ENCODE peak calls at places on chromosomes 3 and 15, in ten cellular contexts. One of them, this sample, is unnamed.

GRCh38 chr3:126245811-126246727 is 65.7 kb upstream of the ALDH1L1 start:
- ATAC-seq in K562: peak
- ATAC-seq in central memory CD8-positive, alpha-beta T cell: no peak
- ATAC-seq in activated CD8-positive, alpha-beta memory T cell treated with anti-CD3 and anti-CD28 coated beads, Interleukin-2, amount 10 ng/mL, durations not matched to agents 7 days and 5 days: no peak
- ATAC-seq in T-helper 17 cell: no peak
- ATAC-seq in SK-N-SH treated with all-trans-retinoic acid at 6 μM for 48 hours: peak
- ATAC-seq in RWPE2: no peak
- ATAC-seq in activated naive CD8-positive, alpha-beta T cell treated with anti-CD3 and anti-CD28 coated beads, Interleukin-2, amount 10 ng/mL, durations not matched to agents 7 days and 5 days: no peak
- ATAC-seq in Panc1: no peak
- ATAC-seq in foreskin keratinocyte: no peak
- ATAC-seq in this sample: no peak

GRCh38 chr15:98951493-98952320 is 55.9 kb downstream of the PGPEP1L start:
- ATAC-seq in K562: no peak
- ATAC-seq in central memory CD8-positive, alpha-beta T cell: no peak
- ATAC-seq in activated CD8-positive, alpha-beta memory T cell treated with anti-CD3 and anti-CD28 coated beads, Interleukin-2, amount 10 ng/mL, durations not matched to agents 7 days and 5 days: no peak
- ATAC-seq in T-helper 17 cell: no peak
- ATAC-seq in SK-N-SH treated with all-trans-retinoic acid at 6 μM for 48 hours: no peak
- ATAC-seq in RWPE2: no peak
- ATAC-seq in activated naive CD8-positive, alpha-beta T cell treated with anti-CD3 and anti-CD28 coated beads, Interleukin-2, amount 10 ng/mL, durations not matched to agents 7 days and 5 days: no peak
- ATAC-seq in Panc1: no peak
- ATAC-seq in foreskin keratinocyte: no peak
- ATAC-seq in this sample: no peak

GRCh38 chr15:63462053-63462452 is 42.3 kb upstream of the USP3 start:
- ATAC-seq in K562: no peak
- ATAC-seq in central memory CD8-positive, alpha-beta T cell: no peak
- ATAC-seq in activated CD8-positive, alpha-beta memory T cell treated with anti-CD3 and anti-CD28 coated beads, Interleukin-2, amount 10 ng/mL, durations not matched to agents 7 days and 5 days: no peak
- ATAC-seq in T-helper 17 cell: no peak
- ATAC-seq in SK-N-SH treated with all-trans-retinoic acid at 6 μM for 48 hours: peak
- ATAC-seq in RWPE2: no peak
- ATAC-seq in activated naive CD8-positive, alpha-beta T cell treated with anti-CD3 and anti-CD28 coated beads, Interleukin-2, amount 10 ng/mL, durations not matched to agents 7 days and 5 days: no peak
- ATAC-seq in Panc1: peak
- ATAC-seq in foreskin keratinocyte: no peak
- ATAC-seq in this sample: no peak

GRCh38 chr15:78880242-78880533 is 7.5 kb downstream of the MORF4L1 start:
- ATAC-seq in K562: no peak
- ATAC-seq in central memory CD8-positive, alpha-beta T cell: no peak
- ATAC-seq in activated CD8-positive, alpha-beta memory T cell treated with anti-CD3 and anti-CD28 coated beads, Interleukin-2, amount 10 ng/mL, durations not matched to agents 7 days and 5 days: no peak
- ATAC-seq in T-helper 17 cell: no peak
- ATAC-seq in SK-N-SH treated with all-trans-retinoic acid at 6 μM for 48 hours: peak
- ATAC-seq in RWPE2: peak
- ATAC-seq in activated naive CD8-positive, alpha-beta T cell treated with anti-CD3 and anti-CD28 coated beads, Interleukin-2, amount 10 ng/mL, durations not matched to agents 7 days and 5 days: no peak
- ATAC-seq in Panc1: no peak
- ATAC-seq in foreskin keratinocyte: peak
- ATAC-seq in this sample: peak

GRCh38 chr3:38524141-38524739 is 28.1 kb downstream of the EXOG start:
- ATAC-seq in K562: no peak
- ATAC-seq in central memory CD8-positive, alpha-beta T cell: no peak
- ATAC-seq in activated CD8-positive, alpha-beta memory T cell treated with anti-CD3 and anti-CD28 coated beads, Interleukin-2, amount 10 ng/mL, durations not matched to agents 7 days and 5 days: no peak
- ATAC-seq in T-helper 17 cell: no peak
- ATAC-seq in SK-N-SH treated with all-trans-retinoic acid at 6 μM for 48 hours: no peak
- ATAC-seq in RWPE2: no peak
- ATAC-seq in activated naive CD8-positive, alpha-beta T cell treated with anti-CD3 and anti-CD28 coated beads, Interleukin-2, amount 10 ng/mL, durations not matched to agents 7 days and 5 days: no peak
- ATAC-seq in Panc1: no peak
- ATAC-seq in foreskin keratinocyte: no peak
- ATAC-seq in this sample: no peak

GRCh38 chr3:168100777-168101492 is 5.2 kb upstream of the GOLIM4 start:
- ATAC-seq in K562: no peak
- ATAC-seq in central memory CD8-positive, alpha-beta T cell: no peak
- ATAC-seq in activated CD8-positive, alpha-beta memory T cell treated with anti-CD3 and anti-CD28 coated beads, Interleukin-2, amount 10 ng/mL, durations not matched to agents 7 days and 5 days: no peak
- ATAC-seq in T-helper 17 cell: no peak
- ATAC-seq in SK-N-SH treated with all-trans-retinoic acid at 6 μM for 48 hours: peak
- ATAC-seq in RWPE2: no peak
- ATAC-seq in activated naive CD8-positive, alpha-beta T cell treated with anti-CD3 and anti-CD28 coated beads, Interleukin-2, amount 10 ng/mL, durations not matched to agents 7 days and 5 days: no peak
- ATAC-seq in Panc1: no peak
- ATAC-seq in foreskin keratinocyte: no peak
- ATAC-seq in this sample: no peak

GRCh38 chr3:15645740-15646490 is 44.4 kb downstream of the BTD start:
- ATAC-seq in K562: no peak
- ATAC-seq in central memory CD8-positive, alpha-beta T cell: no peak
- ATAC-seq in activated CD8-positive, alpha-beta memory T cell treated with anti-CD3 and anti-CD28 coated beads, Interleukin-2, amount 10 ng/mL, durations not matched to agents 7 days and 5 days: no peak
- ATAC-seq in T-helper 17 cell: no peak
- ATAC-seq in SK-N-SH treated with all-trans-retinoic acid at 6 μM for 48 hours: peak
- ATAC-seq in RWPE2: peak
- ATAC-seq in activated naive CD8-positive, alpha-beta T cell treated with anti-CD3 and anti-CD28 coated beads, Interleukin-2, amount 10 ng/mL, durations not matched to agents 7 days and 5 days: no peak
- ATAC-seq in Panc1: peak
- ATAC-seq in foreskin keratinocyte: peak
- ATAC-seq in this sample: peak

GRCh38 chr3:15315003-15315402 is 17.4 kb downstream of the SH3BP5 start:
- ATAC-seq in K562: no peak
- ATAC-seq in central memory CD8-positive, alpha-beta T cell: no peak
- ATAC-seq in activated CD8-positive, alpha-beta memory T cell treated with anti-CD3 and anti-CD28 coated beads, Interleukin-2, amount 10 ng/mL, durations not matched to agents 7 days and 5 days: no peak
- ATAC-seq in T-helper 17 cell: no peak
- ATAC-seq in SK-N-SH treated with all-trans-retinoic acid at 6 μM for 48 hours: no peak
- ATAC-seq in RWPE2: no peak
- ATAC-seq in activated naive CD8-positive, alpha-beta T cell treated with anti-CD3 and anti-CD28 coated beads, Interleukin-2, amount 10 ng/mL, durations not matched to agents 7 days and 5 days: no peak
- ATAC-seq in Panc1: no peak
- ATAC-seq in foreskin keratinocyte: no peak
- ATAC-seq in this sample: no peak

GRCh38 chr3:102525624-102526023 is 90.8 kb downstream of the ZPLD1 start:
- ATAC-seq in K562: no peak
- ATAC-seq in central memory CD8-positive, alpha-beta T cell: no peak
- ATAC-seq in activated CD8-positive, alpha-beta memory T cell treated with anti-CD3 and anti-CD28 coated beads, Interleukin-2, amount 10 ng/mL, durations not matched to agents 7 days and 5 days: no peak
- ATAC-seq in T-helper 17 cell: no peak
- ATAC-seq in SK-N-SH treated with all-trans-retinoic acid at 6 μM for 48 hours: no peak
- ATAC-seq in RWPE2: no peak
- ATAC-seq in activated naive CD8-positive, alpha-beta T cell treated with anti-CD3 and anti-CD28 coated beads, Interleukin-2, amount 10 ng/mL, durations not matched to agents 7 days and 5 days: no peak
- ATAC-seq in Panc1: no peak
- ATAC-seq in foreskin keratinocyte: no peak
- ATAC-seq in this sample: no peak

GRCh38 chr3:145266368-145266767 is 894.6 kb downstream of the PLOD2 start:
- ATAC-seq in K562: no peak
- ATAC-seq in central memory CD8-positive, alpha-beta T cell: no peak
- ATAC-seq in activated CD8-positive, alpha-beta memory T cell treated with anti-CD3 and anti-CD28 coated beads, Interleukin-2, amount 10 ng/mL, durations not matched to agents 7 days and 5 days: no peak
- ATAC-seq in T-helper 17 cell: no peak
- ATAC-seq in SK-N-SH treated with all-trans-retinoic acid at 6 μM for 48 hours: no peak
- ATAC-seq in RWPE2: no peak
- ATAC-seq in activated naive CD8-positive, alpha-beta T cell treated with anti-CD3 and anti-CD28 coated beads, Interleukin-2, amount 10 ng/mL, durations not matched to agents 7 days and 5 days: no peak
- ATAC-seq in Panc1: no peak
- ATAC-seq in foreskin keratinocyte: no peak
- ATAC-seq in this sample: no peak

GRCh38 chr3:164179110-164179774 is 899.1 kb downstream of the SI start:
- ATAC-seq in K562: no peak
- ATAC-seq in central memory CD8-positive, alpha-beta T cell: no peak
- ATAC-seq in activated CD8-positive, alpha-beta memory T cell treated with anti-CD3 and anti-CD28 coated beads, Interleukin-2, amount 10 ng/mL, durations not matched to agents 7 days and 5 days: no peak
- ATAC-seq in T-helper 17 cell: no peak
- ATAC-seq in SK-N-SH treated with all-trans-retinoic acid at 6 μM for 48 hours: no peak
- ATAC-seq in RWPE2: no peak
- ATAC-seq in activated naive CD8-positive, alpha-beta T cell treated with anti-CD3 and anti-CD28 coated beads, Interleukin-2, amount 10 ng/mL, durations not matched to agents 7 days and 5 days: no peak
- ATAC-seq in Panc1: no peak
- ATAC-seq in foreskin keratinocyte: no peak
- ATAC-seq in this sample: no peak

GRCh38 chr15:56598991-56599390 is 134.1 kb upstream of the MNS1 start:
- ATAC-seq in K562: no peak
- ATAC-seq in central memory CD8-positive, alpha-beta T cell: no peak
- ATAC-seq in activated CD8-positive, alpha-beta memory T cell treated with anti-CD3 and anti-CD28 coated beads, Interleukin-2, amount 10 ng/mL, durations not matched to agents 7 days and 5 days: no peak
- ATAC-seq in T-helper 17 cell: no peak
- ATAC-seq in SK-N-SH treated with all-trans-retinoic acid at 6 μM for 48 hours: peak
- ATAC-seq in RWPE2: peak
- ATAC-seq in activated naive CD8-positive, alpha-beta T cell treated with anti-CD3 and anti-CD28 coated beads, Interleukin-2, amount 10 ng/mL, durations not matched to agents 7 days and 5 days: no peak
- ATAC-seq in Panc1: no peak
- ATAC-seq in foreskin keratinocyte: peak
- ATAC-seq in this sample: no peak

GRCh38 chr3:14989943-14990753 is 42.8 kb downstream of the NR2C2 start:
- ATAC-seq in K562: no peak
- ATAC-seq in central memory CD8-positive, alpha-beta T cell: no peak
- ATAC-seq in activated CD8-positive, alpha-beta memory T cell treated with anti-CD3 and anti-CD28 coated beads, Interleukin-2, amount 10 ng/mL, durations not matched to agents 7 days and 5 days: no peak
- ATAC-seq in T-helper 17 cell: no peak
- ATAC-seq in SK-N-SH treated with all-trans-retinoic acid at 6 μM for 48 hours: peak
- ATAC-seq in RWPE2: no peak
- ATAC-seq in activated naive CD8-positive, alpha-beta T cell treated with anti-CD3 and anti-CD28 coated beads, Interleukin-2, amount 10 ng/mL, durations not matched to agents 7 days and 5 days: no peak
- ATAC-seq in Panc1: no peak
- ATAC-seq in foreskin keratinocyte: peak
- ATAC-seq in this sample: peak

GRCh38 chr3:33807190-33807589 is 8.8 kb downstream of the PDCD6IP start:
- ATAC-seq in K562: peak
- ATAC-seq in central memory CD8-positive, alpha-beta T cell: no peak
- ATAC-seq in activated CD8-positive, alpha-beta memory T cell treated with anti-CD3 and anti-CD28 coated beads, Interleukin-2, amount 10 ng/mL, durations not matched to agents 7 days and 5 days: no peak
- ATAC-seq in T-helper 17 cell: no peak
- ATAC-seq in SK-N-SH treated with all-trans-retinoic acid at 6 μM for 48 hours: no peak
- ATAC-seq in RWPE2: no peak
- ATAC-seq in activated naive CD8-positive, alpha-beta T cell treated with anti-CD3 and anti-CD28 coated beads, Interleukin-2, amount 10 ng/mL, durations not matched to agents 7 days and 5 days: no peak
- ATAC-seq in Panc1: no peak
- ATAC-seq in foreskin keratinocyte: no peak
- ATAC-seq in this sample: peak

GRCh38 chr15:39691229-39691628 is 91.4 kb downstream of the FSIP1 start:
- ATAC-seq in K562: peak
- ATAC-seq in central memory CD8-positive, alpha-beta T cell: no peak
- ATAC-seq in activated CD8-positive, alpha-beta memory T cell treated with anti-CD3 and anti-CD28 coated beads, Interleukin-2, amount 10 ng/mL, durations not matched to agents 7 days and 5 days: no peak
- ATAC-seq in T-helper 17 cell: no peak
- ATAC-seq in SK-N-SH treated with all-trans-retinoic acid at 6 μM for 48 hours: no peak
- ATAC-seq in RWPE2: peak
- ATAC-seq in activated naive CD8-positive, alpha-beta T cell treated with anti-CD3 and anti-CD28 coated beads, Interleukin-2, amount 10 ng/mL, durations not matched to agents 7 days and 5 days: no peak
- ATAC-seq in Panc1: no peak
- ATAC-seq in foreskin keratinocyte: no peak
- ATAC-seq in this sample: no peak

GRCh38 chr15:70286110-70286806 is 188.5 kb upstream of the TLE3 start:
- ATAC-seq in K562: no peak
- ATAC-seq in central memory CD8-positive, alpha-beta T cell: no peak
- ATAC-seq in activated CD8-positive, alpha-beta memory T cell treated with anti-CD3 and anti-CD28 coated beads, Interleukin-2, amount 10 ng/mL, durations not matched to agents 7 days and 5 days: no peak
- ATAC-seq in T-helper 17 cell: no peak
- ATAC-seq in SK-N-SH treated with all-trans-retinoic acid at 6 μM for 48 hours: no peak
- ATAC-seq in RWPE2: no peak
- ATAC-seq in activated naive CD8-positive, alpha-beta T cell treated with anti-CD3 and anti-CD28 coated beads, Interleukin-2, amount 10 ng/mL, durations not matched to agents 7 days and 5 days: no peak
- ATAC-seq in Panc1: no peak
- ATAC-seq in foreskin keratinocyte: no peak
- ATAC-seq in this sample: no peak

GRCh38 chr15:31337352-31338031 is 10.9 kb downstream of the KLF13 start:
- ATAC-seq in K562: no peak
- ATAC-seq in central memory CD8-positive, alpha-beta T cell: no peak
- ATAC-seq in activated CD8-positive, alpha-beta memory T cell treated with anti-CD3 and anti-CD28 coated beads, Interleukin-2, amount 10 ng/mL, durations not matched to agents 7 days and 5 days: no peak
- ATAC-seq in T-helper 17 cell: no peak
- ATAC-seq in SK-N-SH treated with all-trans-retinoic acid at 6 μM for 48 hours: no peak
- ATAC-seq in RWPE2: no peak
- ATAC-seq in activated naive CD8-positive, alpha-beta T cell treated with anti-CD3 and anti-CD28 coated beads, Interleukin-2, amount 10 ng/mL, durations not matched to agents 7 days and 5 days: peak
- ATAC-seq in Panc1: no peak
- ATAC-seq in foreskin keratinocyte: no peak
- ATAC-seq in this sample: no peak

GRCh38 chr3:16060358-16060852 is 114.1 kb upstream of the GALNT15 start:
- ATAC-seq in K562: no peak
- ATAC-seq in central memory CD8-positive, alpha-beta T cell: no peak
- ATAC-seq in activated CD8-positive, alpha-beta memory T cell treated with anti-CD3 and anti-CD28 coated beads, Interleukin-2, amount 10 ng/mL, durations not matched to agents 7 days and 5 days: no peak
- ATAC-seq in T-helper 17 cell: no peak
- ATAC-seq in SK-N-SH treated with all-trans-retinoic acid at 6 μM for 48 hours: peak
- ATAC-seq in RWPE2: peak
- ATAC-seq in activated naive CD8-positive, alpha-beta T cell treated with anti-CD3 and anti-CD28 coated beads, Interleukin-2, amount 10 ng/mL, durations not matched to agents 7 days and 5 days: no peak
- ATAC-seq in Panc1: peak
- ATAC-seq in foreskin keratinocyte: peak
- ATAC-seq in this sample: peak

GRCh38 chr15:56732135-56732880 is 1.0 kb downstream of the ZNF280D start:
- ATAC-seq in K562: peak
- ATAC-seq in central memory CD8-positive, alpha-beta T cell: no peak
- ATAC-seq in activated CD8-positive, alpha-beta memory T cell treated with anti-CD3 and anti-CD28 coated beads, Interleukin-2, amount 10 ng/mL, durations not matched to agents 7 days and 5 days: peak
- ATAC-seq in T-helper 17 cell: no peak
- ATAC-seq in SK-N-SH treated with all-trans-retinoic acid at 6 μM for 48 hours: peak
- ATAC-seq in RWPE2: peak
- ATAC-seq in activated naive CD8-positive, alpha-beta T cell treated with anti-CD3 and anti-CD28 coated beads, Interleukin-2, amount 10 ng/mL, durations not matched to agents 7 days and 5 days: no peak
- ATAC-seq in Panc1: no peak
- ATAC-seq in foreskin keratinocyte: peak
- ATAC-seq in this sample: no peak

GRCh38 chr15:99181544-99181943 is 67.8 kb downstream of the TTC23 start:
- ATAC-seq in K562: no peak
- ATAC-seq in central memory CD8-positive, alpha-beta T cell: no peak
- ATAC-seq in activated CD8-positive, alpha-beta memory T cell treated with anti-CD3 and anti-CD28 coated beads, Interleukin-2, amount 10 ng/mL, durations not matched to agents 7 days and 5 days: no peak
- ATAC-seq in T-helper 17 cell: no peak
- ATAC-seq in SK-N-SH treated with all-trans-retinoic acid at 6 μM for 48 hours: no peak
- ATAC-seq in RWPE2: no peak
- ATAC-seq in activated naive CD8-positive, alpha-beta T cell treated with anti-CD3 and anti-CD28 coated beads, Interleukin-2, amount 10 ng/mL, durations not matched to agents 7 days and 5 days: no peak
- ATAC-seq in Panc1: no peak
- ATAC-seq in foreskin keratinocyte: no peak
- ATAC-seq in this sample: no peak

GRCh38 chr3:183377307-183377959 is 51.0 kb downstream of the MCF2L2 start:
- ATAC-seq in K562: no peak
- ATAC-seq in central memory CD8-positive, alpha-beta T cell: no peak
- ATAC-seq in activated CD8-positive, alpha-beta memory T cell treated with anti-CD3 and anti-CD28 coated beads, Interleukin-2, amount 10 ng/mL, durations not matched to agents 7 days and 5 days: no peak
- ATAC-seq in T-helper 17 cell: no peak
- ATAC-seq in SK-N-SH treated with all-trans-retinoic acid at 6 μM for 48 hours: no peak
- ATAC-seq in RWPE2: peak
- ATAC-seq in activated naive CD8-positive, alpha-beta T cell treated with anti-CD3 and anti-CD28 coated beads, Interleukin-2, amount 10 ng/mL, durations not matched to agents 7 days and 5 days: no peak
- ATAC-seq in Panc1: peak
- ATAC-seq in foreskin keratinocyte: peak
- ATAC-seq in this sample: peak

GRCh38 chr3:176696816-176697215 is 500.5 kb downstream of the TBL1XR1 start:
- ATAC-seq in K562: no peak
- ATAC-seq in central memory CD8-positive, alpha-beta T cell: no peak
- ATAC-seq in activated CD8-positive, alpha-beta memory T cell treated with anti-CD3 and anti-CD28 coated beads, Interleukin-2, amount 10 ng/mL, durations not matched to agents 7 days and 5 days: no peak
- ATAC-seq in T-helper 17 cell: no peak
- ATAC-seq in SK-N-SH treated with all-trans-retinoic acid at 6 μM for 48 hours: no peak
- ATAC-seq in RWPE2: no peak
- ATAC-seq in activated naive CD8-positive, alpha-beta T cell treated with anti-CD3 and anti-CD28 coated beads, Interleukin-2, amount 10 ng/mL, durations not matched to agents 7 days and 5 days: no peak
- ATAC-seq in Panc1: no peak
- ATAC-seq in foreskin keratinocyte: no peak
- ATAC-seq in this sample: no peak

GRCh38 chr3:108562565-108562964 is 26.7 kb downstream of the CIP2A start:
- ATAC-seq in K562: no peak
- ATAC-seq in central memory CD8-positive, alpha-beta T cell: no peak
- ATAC-seq in activated CD8-positive, alpha-beta memory T cell treated with anti-CD3 and anti-CD28 coated beads, Interleukin-2, amount 10 ng/mL, durations not matched to agents 7 days and 5 days: no peak
- ATAC-seq in T-helper 17 cell: no peak
- ATAC-seq in SK-N-SH treated with all-trans-retinoic acid at 6 μM for 48 hours: no peak
- ATAC-seq in RWPE2: no peak
- ATAC-seq in activated naive CD8-positive, alpha-beta T cell treated with anti-CD3 and anti-CD28 coated beads, Interleukin-2, amount 10 ng/mL, durations not matched to agents 7 days and 5 days: no peak
- ATAC-seq in Panc1: no peak
- ATAC-seq in foreskin keratinocyte: no peak
- ATAC-seq in this sample: no peak

GRCh38 chr3:81651139-81651538 is 110.3 kb downstream of the GBE1 start:
- ATAC-seq in K562: no peak
- ATAC-seq in central memory CD8-positive, alpha-beta T cell: no peak
- ATAC-seq in activated CD8-positive, alpha-beta memory T cell treated with anti-CD3 and anti-CD28 coated beads, Interleukin-2, amount 10 ng/mL, durations not matched to agents 7 days and 5 days: no peak
- ATAC-seq in T-helper 17 cell: no peak
- ATAC-seq in SK-N-SH treated with all-trans-retinoic acid at 6 μM for 48 hours: no peak
- ATAC-seq in RWPE2: no peak
- ATAC-seq in activated naive CD8-positive, alpha-beta T cell treated with anti-CD3 and anti-CD28 coated beads, Interleukin-2, amount 10 ng/mL, durations not matched to agents 7 days and 5 days: no peak
- ATAC-seq in Panc1: no peak
- ATAC-seq in foreskin keratinocyte: no peak
- ATAC-seq in this sample: no peak

GRCh38 chr3:107124885-107125284 is 252.4 kb upstream of the CCDC54 start:
- ATAC-seq in K562: peak
- ATAC-seq in central memory CD8-positive, alpha-beta T cell: no peak
- ATAC-seq in activated CD8-positive, alpha-beta memory T cell treated with anti-CD3 and anti-CD28 coated beads, Interleukin-2, amount 10 ng/mL, durations not matched to agents 7 days and 5 days: no peak
- ATAC-seq in T-helper 17 cell: no peak
- ATAC-seq in SK-N-SH treated with all-trans-retinoic acid at 6 μM for 48 hours: peak
- ATAC-seq in RWPE2: peak
- ATAC-seq in activated naive CD8-positive, alpha-beta T cell treated with anti-CD3 and anti-CD28 coated beads, Interleukin-2, amount 10 ng/mL, durations not matched to agents 7 days and 5 days: no peak
- ATAC-seq in Panc1: no peak
- ATAC-seq in foreskin keratinocyte: peak
- ATAC-seq in this sample: no peak

GRCh38 chr3:168579010-168579409 is 483.3 kb upstream of the GOLIM4 start:
- ATAC-seq in K562: no peak
- ATAC-seq in central memory CD8-positive, alpha-beta T cell: no peak
- ATAC-seq in activated CD8-positive, alpha-beta memory T cell treated with anti-CD3 and anti-CD28 coated beads, Interleukin-2, amount 10 ng/mL, durations not matched to agents 7 days and 5 days: no peak
- ATAC-seq in T-helper 17 cell: no peak
- ATAC-seq in SK-N-SH treated with all-trans-retinoic acid at 6 μM for 48 hours: no peak
- ATAC-seq in RWPE2: no peak
- ATAC-seq in activated naive CD8-positive, alpha-beta T cell treated with anti-CD3 and anti-CD28 coated beads, Interleukin-2, amount 10 ng/mL, durations not matched to agents 7 days and 5 days: no peak
- ATAC-seq in Panc1: no peak
- ATAC-seq in foreskin keratinocyte: no peak
- ATAC-seq in this sample: no peak

GRCh38 chr3:194158942-194159439 is 23.0 kb downstream of the HES1 start:
- ATAC-seq in K562: peak
- ATAC-seq in central memory CD8-positive, alpha-beta T cell: no peak
- ATAC-seq in activated CD8-positive, alpha-beta memory T cell treated with anti-CD3 and anti-CD28 coated beads, Interleukin-2, amount 10 ng/mL, durations not matched to agents 7 days and 5 days: no peak
- ATAC-seq in T-helper 17 cell: no peak
- ATAC-seq in SK-N-SH treated with all-trans-retinoic acid at 6 μM for 48 hours: no peak
- ATAC-seq in RWPE2: peak
- ATAC-seq in activated naive CD8-positive, alpha-beta T cell treated with anti-CD3 and anti-CD28 coated beads, Interleukin-2, amount 10 ng/mL, durations not matched to agents 7 days and 5 days: no peak
- ATAC-seq in Panc1: peak
- ATAC-seq in foreskin keratinocyte: peak
- ATAC-seq in this sample: peak

GRCh38 chr3:1346386-1346785 is 253.6 kb downstream of the CNTN6 start:
- ATAC-seq in K562: no peak
- ATAC-seq in central memory CD8-positive, alpha-beta T cell: no peak
- ATAC-seq in activated CD8-positive, alpha-beta memory T cell treated with anti-CD3 and anti-CD28 coated beads, Interleukin-2, amount 10 ng/mL, durations not matched to agents 7 days and 5 days: no peak
- ATAC-seq in T-helper 17 cell: no peak
- ATAC-seq in SK-N-SH treated with all-trans-retinoic acid at 6 μM for 48 hours: no peak
- ATAC-seq in RWPE2: no peak
- ATAC-seq in activated naive CD8-positive, alpha-beta T cell treated with anti-CD3 and anti-CD28 coated beads, Interleukin-2, amount 10 ng/mL, durations not matched to agents 7 days and 5 days: no peak
- ATAC-seq in Panc1: no peak
- ATAC-seq in foreskin keratinocyte: no peak
- ATAC-seq in this sample: no peak

This sample was measured in esophagus mucosa.